ENCODE peak calls at places on chromosomes 2 and 18, in five cellular contexts. O, X, Q, P and E are unnamed samples.

GRCh38 chr18:76382265-76382664 is 112.8 kb downstream of the ZNF516 start:
- DNase-seq in O (no peak), X (no peak), Q (no peak), P (no peak), E (no peak)

GRCh38 chr2:234394450-234394849 is 102.4 kb downstream of the ARL4C start:
- DNase-seq in O (no peak), X (no peak), Q (no peak), P (no peak), E (no peak)

GRCh38 chr2:112640800-112641675 is 4.7 kb upstream of the SLC20A1 start:
- DNase-seq in O (no peak), X (peak; percentile 75), Q (no peak), P (peak; percentile 94), E (peak; percentile 87)

GRCh38 chr18:29651121-29651675 is 1391.3 kb downstream of the DSC3 start:
- DNase-seq in O (no peak), X (no peak), Q (peak; percentile 9), P (peak; percentile 46), E (peak; percentile 48)

GRCh38 chr2:201704536-201704935 is 6.1 kb upstream of the MPP4 start:
- DNase-seq in O (no peak), X (no peak), Q (no peak), P (no peak), E (no peak)

GRCh38 chr2:64742678-64743077 is 89.0 kb upstream of the SERTAD2 start:
- DNase-seq in O (no peak), X (no peak), Q (no peak), P (no peak), E (no peak)

GRCh38 chr2:109721626-109722025 is 72.5 kb upstream of the RGPD5 start:
- DNase-seq in O (no peak), X (no peak), Q (no peak), P (no peak), E (no peak)

GRCh38 chr2:71919701-71920100 is 228.0 kb downstream of the CYP26B1 start:
- DNase-seq in O (no peak), X (no peak), Q (no peak), P (peak; percentile 36), E (no peak)

GRCh38 chr2:119439574-119440500 is 8.2 kb downstream of the TMEM37 start:
- DNase-seq in O (no peak), X (no peak), Q (no peak), P (no peak), E (no peak)

GRCh38 chr18:24704921-24705620 is 244.6 kb downstream of the HRH4 start:
- DNase-seq in O (no peak), X (no peak), Q (no peak), P (peak; percentile 45), E (no peak)

GRCh38 chr2:137764638-137765037 is 199.6 kb upstream of the HNMT start:
- DNase-seq in O (no peak), X (no peak), Q (no peak), P (no peak), E (no peak)

GRCh38 chr2:160420711-160421110 is 72.9 kb downstream of the RBMS1 start:
- DNase-seq in O (no peak), X (no peak), Q (no peak), P (no peak), E (no peak)

GRCh38 chr2:113218283-113219091 is 44.7 kb downstream of the PSD4 start:
- DNase-seq in O (no peak), X (no peak), Q (no peak), P (no peak), E (peak; percentile 76)

GRCh38 chr2:16487686-16488085 is 177.9 kb downstream of the CYRIA start:
- DNase-seq in O (no peak), X (no peak), Q (no peak), P (no peak), E (peak; percentile 9)

GRCh38 chr2:8260213-8260612 is 421.6 kb upstream of the ID2 start:
- DNase-seq in O (no peak), X (no peak), Q (no peak), P (no peak), E (no peak)

GRCh38 chr2:132276571-132276981 is 114.8 kb upstream of the ANKRD30BL start:
- DNase-seq in O (no peak), X (no peak), Q (no peak), P (no peak), E (no peak)